ENCODE peak calls at places on chromosomes 11 and 22, in seven cellular contexts. Z is mesothelial cell of epicardium, S is GM13977, W is dorsolateral prefrontal cortex, P is bronchial epithelial cell, K is NB4, U is astrocyte of the spinal cord. G is an unnamed sample.

GRCh38 chr11:117631336-117632090 is 165.5 kb downstream of the DSCAML1 start:
- DNase-seq in K (no peak), W (no peak), Z (no peak), U (no peak), S (no peak), P (no peak), G (no peak)

GRCh38 chr11:11709447-11710239 is 87.8 kb upstream of the GALNT18 start:
- DNase-seq in U (no peak), P (peak; percentile 62), Z (no peak), S (no peak), W (no peak), K (no peak), G (no peak)

GRCh38 chr11:1717745-1718144 is 20.8 kb downstream of the KRTAP5-6 start:
- DNase-seq in S (no peak), K (no peak), Z (no peak), U (no peak), W (no peak), P (no peak), G (no peak)

GRCh38 chr11:76861490-76861953 is 804 bp downstream of the ACER3 start:
- DNase-seq in K (peak; percentile 33), W (no peak), P (no peak), U (no peak), S (no peak), Z (no peak), G (no peak)

GRCh38 chr22:19930537-19931486 is 10.8 kb upstream of the COMT start:
- DNase-seq in Z (no peak), U (no peak), S (no peak), P (no peak), W (no peak), K (no peak), G (no peak)

GRCh38 chr11:129894281-129895125 is 875 bp downstream of the NFRKB start:
- DNase-seq in K (peak; percentile 45), P (peak; percentile 27), W (no peak), Z (no peak), U (peak; percentile 12), S (peak; percentile 30), G (no peak)

GRCh38 chr11:112773256-112773655 is 188.0 kb upstream of the NCAM1 start:
- DNase-seq in W (peak; percentile 44), U (no peak), Z (no peak), K (no peak), S (no peak), P (no peak), G (no peak)

GRCh38 chr11:115741376-115741775 is 237.2 kb upstream of the CADM1 start:
- DNase-seq in K (no peak), U (no peak), P (peak; percentile 86), S (no peak), W (no peak), Z (no peak), G (no peak)

GRCh38 chr11:6565988-6566703 is 37.3 kb downstream of the RRP8 start:
- DNase-seq in W (no peak), Z (no peak), P (no peak), U (no peak), K (no peak), S (peak; percentile 12), G (no peak)

GRCh38 chr22:46023558-46023981 is 46.6 kb upstream of the WNT7B start:
- DNase-seq in U (peak; percentile 78), Z (no peak), S (no peak), W (no peak), K (no peak), P (peak; percentile 54), G (no peak)

GRCh38 chr11:16528639-16529038 is 172.3 kb upstream of the SOX6 start:
- DNase-seq in W (no peak), Z (no peak), U (no peak), K (no peak), P (no peak), S (no peak), G (no peak)

GRCh38 chr22:31350410-31350863 is 4.3 kb upstream of the PATZ1 start:
- DNase-seq in W (no peak), S (no peak), K (no peak), Z (no peak), P (no peak), U (no peak), G (no peak)

GRCh38 chr11:27040302-27041115 is at the start of gene BBOX1:
- DNase-seq in W (peak; percentile 14), Z (no peak), K (no peak), P (peak; percentile 97), U (no peak), S (no peak), G (no peak)

GRCh38 chr11:131423715-131424114 is 53.3 kb downstream of the NTM start:
- DNase-seq in K (no peak), W (no peak), U (no peak), P (peak; percentile 98), S (no peak), Z (no peak), G (no peak)

GRCh38 chr11:57055780-57056179 is 67.1 kb downstream of the OR5AK2 start:
- DNase-seq in K (no peak), S (no peak), Z (no peak), W (no peak), U (no peak), P (no peak), G (no peak)

GRCh38 chr11:126415669-126416420 is 60.4 kb downstream of the ST3GAL4 start:
- DNase-seq in W (peak; percentile 63), Z (no peak), S (no peak), P (no peak), K (no peak), U (no peak), G (no peak)

GRCh38 chr22:27115816-27116256 is 458.4 kb downstream of the MIAT start:
- DNase-seq in S (no peak), Z (no peak), K (no peak), U (peak; percentile 94), P (peak; percentile 75), W (no peak), G (no peak)

GRCh38 chr11:108870373-108871020 is 205.6 kb downstream of the DDX10 start:
- DNase-seq in K (no peak), S (no peak), P (peak; percentile 57), W (no peak), U (peak; percentile 86), Z (no peak), G (no peak)

GRCh38 chr11:108871867-108872266 is 207.0 kb downstream of the DDX10 start:
- DNase-seq in K (no peak), W (no peak), P (no peak), Z (no peak), U (peak; percentile 10), S (no peak), G (no peak)

GRCh38 chr11:108872781-108873291 is 208.0 kb downstream of the DDX10 start:
- DNase-seq in S (no peak), P (peak; percentile 66), U (peak; percentile 66), K (no peak), Z (no peak), W (no peak), G (no peak)

GRCh38 chr11:108873305-108873704 is 208.4 kb downstream of the DDX10 start:
- DNase-seq in S (no peak), K (no peak), P (no peak), W (no peak), Z (no peak), U (peak; percentile 78), G (no peak)

DNA sequence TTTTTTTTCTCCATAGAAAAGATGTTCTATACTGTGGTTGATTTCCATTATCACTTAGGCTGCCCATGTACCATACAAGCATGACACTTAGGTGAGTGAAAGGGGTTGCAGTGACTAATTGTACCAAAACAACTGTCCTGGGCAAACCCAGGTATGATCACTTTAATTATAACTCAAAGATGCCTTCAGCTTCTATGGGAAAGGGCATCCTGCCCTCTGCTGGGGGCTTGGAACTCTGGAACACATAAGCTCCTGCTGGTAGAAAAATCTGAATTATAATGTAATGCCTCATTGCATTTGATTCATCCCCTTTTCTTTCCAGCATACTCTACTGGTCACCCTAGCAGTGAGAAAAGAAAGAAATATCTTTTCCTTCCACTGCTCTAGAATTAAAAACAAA is 206.3 kb downstream of the DDX10 start:
- DNase-seq in P (peak; percentile 66), K (peak; percentile 31), Z (no peak), U (peak; percentile 81), S (no peak), W (no peak), G (no peak)
- TF ChIP-seq CTCF in P (peak; percentile 53), K (no peak), Z (no peak), U (peak; percentile 78), S (peak; percentile 45), W (peak; percentile 43), G (peak; percentile 59)

GRCh38 chr11:12868315-12869073 is 140.6 kb upstream of the RASSF10 start:
- DNase-seq in S (no peak), Z (no peak), P (peak; percentile 25), K (no peak), W (no peak), U (peak; percentile 53), G (no peak)
- TF ChIP-seq CTCF in S (no peak), Z (no peak), P (no peak), K (no peak), W (no peak), U (peak; percentile 39), G (peak; percentile 20)

GRCh38 chr22:41479671-41480396 is 10.9 kb downstream of the ACO2 start:
- DNase-seq in K (no peak), S (no peak), W (peak; percentile 43), P (no peak), Z (no peak), U (peak; percentile 92), G (no peak)
- TF ChIP-seq CTCF in K (no peak), S (no peak), W (no peak), P (no peak), Z (no peak), U (peak; percentile 20), G (no peak)

GRCh38 chr22:23094260-23094659 is 23.9 kb downstream of the GNAZ start:
- DNase-seq in S (no peak), P (no peak), Z (no peak), K (no peak), W (no peak), U (no peak), G (no peak)

GRCh38 chr22:23092217-23092955 is 22.1 kb downstream of the GNAZ start:
- DNase-seq in P (no peak), U (no peak), Z (no peak), K (no peak), W (no peak), S (no peak), G (no peak)

GRCh38 chr22:23095467-23096342 is 25.4 kb downstream of the GNAZ start:
- DNase-seq in K (no peak), W (no peak), Z (no peak), U (no peak), P (no peak), S (no peak), G (no peak)

GRCh38 chr22:23093090-23093788 is 22.9 kb downstream of the GNAZ start:
- DNase-seq in Z (no peak), S (no peak), K (no peak), W (no peak), P (no peak), U (no peak), G (no peak)

GRCh38 chr22:23094695-23095466 is 24.6 kb downstream of the GNAZ start:
- DNase-seq in U (no peak), P (no peak), S (no peak), W (no peak), K (no peak), Z (no peak), G (no peak)
- TF ChIP-seq CTCF in U (no peak), P (no peak), S (no peak), W (no peak), K (peak; percentile 3), Z (no peak), G (no peak)

GRCh38 chr11:99020324-99021225 is at the start of gene CNTN5:
- DNase-seq in K (peak; percentile 3), W (peak; percentile 54), S (peak; percentile 25), P (peak; percentile 7), U (peak; percentile 47), Z (peak; percentile 70), G (no peak)
- TF ChIP-seq CTCF in K (no peak), W (no peak), S (no peak), P (no peak), U (no peak), Z (no peak), G (no peak)